ENCODE peak calls at places on chromosomes 6 and 20, in seven cellular contexts. One of them, this sample, is unnamed.

GRCh38 chr20:32606790-32607189 is 21.7 kb upstream of the NOL4L start:
- DNase-seq in dorsolateral prefrontal cortex: no peak
- DNase-seq in lower lobe of right lung: no peak
- DNase-seq in OCI-LY7: no peak
- DNase-seq in AG04450: no peak
- DNase-seq in cardiac muscle cell: no peak
- DNase-seq in fibroblast of lung: no peak
- DNase-seq in this sample: no peak

GRCh38 chr6:408599-409102 is 17.1 kb downstream of the IRF4 start:
- DNase-seq in dorsolateral prefrontal cortex: no peak
- DNase-seq in fibroblast of lung: peak
- DNase-seq in cardiac muscle cell: peak
- DNase-seq in lower lobe of right lung: peak
- DNase-seq in OCI-LY7: peak
- DNase-seq in AG04450: no peak
- DNase-seq in this sample: no peak

GRCh38 chr20:58891686-58892125 is 39.2 kb downstream of the GNAS start:
- DNase-seq in cardiac muscle cell: peak
- DNase-seq in fibroblast of lung: peak
- DNase-seq in AG04450: no peak
- DNase-seq in OCI-LY7: peak
- DNase-seq in lower lobe of right lung: peak
- DNase-seq in dorsolateral prefrontal cortex: no peak
- DNase-seq in this sample: no peak

GRCh38 chr6:170035896-170036295 is 255.0 kb downstream of the DLL1 start:
- DNase-seq in lower lobe of right lung: no peak
- DNase-seq in AG04450: no peak
- DNase-seq in OCI-LY7: no peak
- DNase-seq in fibroblast of lung: no peak
- DNase-seq in dorsolateral prefrontal cortex: peak
- DNase-seq in cardiac muscle cell: no peak
- DNase-seq in this sample: no peak

GRCh38 chr20:24469116-24470030 is at the start of gene SYNDIG1:
- DNase-seq in AG04450: no peak
- DNase-seq in dorsolateral prefrontal cortex: peak
- DNase-seq in cardiac muscle cell: peak
- DNase-seq in lower lobe of right lung: no peak
- DNase-seq in fibroblast of lung: no peak
- DNase-seq in OCI-LY7: no peak
- DNase-seq in this sample: no peak

GRCh38 chr6:166942393-166943168 is 13.8 kb downstream of the RNASET2 start:
- DNase-seq in AG04450: no peak
- DNase-seq in lower lobe of right lung: peak
- DNase-seq in OCI-LY7: no peak
- DNase-seq in fibroblast of lung: peak
- DNase-seq in dorsolateral prefrontal cortex: no peak
- DNase-seq in cardiac muscle cell: no peak
- DNase-seq in this sample: no peak

GRCh38 chr6:45448417-45449389 is 71.0 kb upstream of the SUPT3H start:
- DNase-seq in lower lobe of right lung: no peak
- DNase-seq in AG04450: no peak
- DNase-seq in cardiac muscle cell: no peak
- DNase-seq in dorsolateral prefrontal cortex: no peak
- DNase-seq in OCI-LY7: no peak
- DNase-seq in fibroblast of lung: no peak
- DNase-seq in this sample: no peak

GRCh38 chr20:10671221-10671849 is 2.5 kb downstream of the JAG1 start:
- DNase-seq in dorsolateral prefrontal cortex: peak
- DNase-seq in fibroblast of lung: peak
- DNase-seq in AG04450: peak
- DNase-seq in OCI-LY7: peak
- DNase-seq in lower lobe of right lung: peak
- DNase-seq in cardiac muscle cell: peak
- DNase-seq in this sample: peak

GRCh38 chr6:42787018-42787611 is 5.3 kb downstream of the BICRAL start:
- DNase-seq in AG04450: no peak
- DNase-seq in lower lobe of right lung: no peak
- DNase-seq in cardiac muscle cell: no peak
- DNase-seq in dorsolateral prefrontal cortex: no peak
- DNase-seq in fibroblast of lung: no peak
- DNase-seq in OCI-LY7: no peak
- DNase-seq in this sample: no peak

GRCh38 chr6:36133912-36134311 is 3.6 kb downstream of the MAPK13 start:
- DNase-seq in fibroblast of lung: no peak
- DNase-seq in cardiac muscle cell: no peak
- DNase-seq in AG04450: no peak
- DNase-seq in OCI-LY7: no peak
- DNase-seq in dorsolateral prefrontal cortex: no peak
- DNase-seq in lower lobe of right lung: no peak
- DNase-seq in this sample: no peak

GRCh38 chr6:42963855-42964605 is 3.5 kb downstream of the GNMT start:
- DNase-seq in AG04450: peak
- DNase-seq in dorsolateral prefrontal cortex: no peak
- DNase-seq in OCI-LY7: peak
- DNase-seq in lower lobe of right lung: no peak
- DNase-seq in fibroblast of lung: peak
- DNase-seq in cardiac muscle cell: peak
- DNase-seq in this sample: no peak

GRCh38 chr6:147203311-147204059 is 732 bp upstream of the STXBP5 start:
- DNase-seq in dorsolateral prefrontal cortex: peak
- DNase-seq in AG04450: no peak
- DNase-seq in OCI-LY7: peak
- DNase-seq in lower lobe of right lung: peak
- DNase-seq in cardiac muscle cell: peak
- DNase-seq in fibroblast of lung: peak
- DNase-seq in this sample: peak

GRCh38 chr6:23454090-23454998 is 671.7 kb upstream of the NRSN1 start:
- DNase-seq in cardiac muscle cell: no peak
- DNase-seq in OCI-LY7: no peak
- DNase-seq in fibroblast of lung: peak
- DNase-seq in lower lobe of right lung: no peak
- DNase-seq in dorsolateral prefrontal cortex: no peak
- DNase-seq in AG04450: peak
- DNase-seq in this sample: no peak

GRCh38 chr6:162151050-162151658 is 576.4 kb downstream of the PRKN start:
- DNase-seq in lower lobe of right lung: no peak
- DNase-seq in cardiac muscle cell: no peak
- DNase-seq in OCI-LY7: no peak
- DNase-seq in AG04450: no peak
- DNase-seq in fibroblast of lung: peak
- DNase-seq in dorsolateral prefrontal cortex: no peak
- DNase-seq in this sample: no peak

GRCh38 chr6:84967389-84967788 is 203.0 kb upstream of the TBX18 start:
- DNase-seq in fibroblast of lung: peak
- DNase-seq in OCI-LY7: peak
- DNase-seq in dorsolateral prefrontal cortex: no peak
- DNase-seq in AG04450: peak
- DNase-seq in cardiac muscle cell: peak
- DNase-seq in lower lobe of right lung: no peak
- DNase-seq in this sample: no peak

GRCh38 chr6:40640591-40641293 is 53.6 kb upstream of the LRFN2 start:
- DNase-seq in dorsolateral prefrontal cortex: no peak
- DNase-seq in OCI-LY7: no peak
- DNase-seq in AG04450: no peak
- DNase-seq in cardiac muscle cell: peak
- DNase-seq in fibroblast of lung: no peak
- DNase-seq in lower lobe of right lung: no peak
- DNase-seq in this sample: no peak

GRCh38 chr6:12037803-12038202 is 25.7 kb downstream of the HIVEP1 start:
- DNase-seq in lower lobe of right lung: no peak
- DNase-seq in dorsolateral prefrontal cortex: no peak
- DNase-seq in cardiac muscle cell: no peak
- DNase-seq in fibroblast of lung: no peak
- DNase-seq in AG04450: no peak
- DNase-seq in OCI-LY7: peak
- DNase-seq in this sample: no peak

GRCh38 chr6:132364675-132365074 is 36.6 kb downstream of the MOXD1 start:
- DNase-seq in lower lobe of right lung: no peak
- DNase-seq in AG04450: no peak
- DNase-seq in fibroblast of lung: peak
- DNase-seq in cardiac muscle cell: peak
- DNase-seq in OCI-LY7: no peak
- DNase-seq in dorsolateral prefrontal cortex: no peak
- DNase-seq in this sample: no peak

GRCh38 chr6:44068607-44069296 is 58.5 kb downstream of the MRPL14 start:
- DNase-seq in OCI-LY7: no peak
- DNase-seq in lower lobe of right lung: no peak
- DNase-seq in AG04450: no peak
- DNase-seq in fibroblast of lung: no peak
- DNase-seq in dorsolateral prefrontal cortex: no peak
- DNase-seq in cardiac muscle cell: no peak
- DNase-seq in this sample: no peak

GRCh38 chr20:63365601-63366509 is 4.7 kb upstream of the CHRNA4 start:
- DNase-seq in AG04450: no peak
- DNase-seq in OCI-LY7: no peak
- DNase-seq in fibroblast of lung: no peak
- DNase-seq in lower lobe of right lung: no peak
- DNase-seq in dorsolateral prefrontal cortex: no peak
- DNase-seq in cardiac muscle cell: no peak
- DNase-seq in this sample: no peak

GRCh38 chr6:153392156-153392555 is 261.1 kb upstream of the RGS17 start:
- DNase-seq in cardiac muscle cell: no peak
- DNase-seq in fibroblast of lung: no peak
- DNase-seq in dorsolateral prefrontal cortex: no peak
- DNase-seq in OCI-LY7: no peak
- DNase-seq in lower lobe of right lung: no peak
- DNase-seq in AG04450: no peak
- DNase-seq in this sample: no peak

GRCh38 chr6:136550330-136551071 is at the start of gene MAP7:
- DNase-seq in lower lobe of right lung: peak
- DNase-seq in cardiac muscle cell: peak
- DNase-seq in fibroblast of lung: no peak
- DNase-seq in AG04450: no peak
- DNase-seq in dorsolateral prefrontal cortex: no peak
- DNase-seq in OCI-LY7: no peak
- DNase-seq in this sample: no peak

GRCh38 chr6:128314190-128314589 is 206.2 kb downstream of the PTPRK start:
- DNase-seq in lower lobe of right lung: no peak
- DNase-seq in OCI-LY7: no peak
- DNase-seq in AG04450: no peak
- DNase-seq in dorsolateral prefrontal cortex: no peak
- DNase-seq in cardiac muscle cell: no peak
- DNase-seq in fibroblast of lung: no peak
- DNase-seq in this sample: no peak

GRCh38 chr6:128316258-128316952 is 204.0 kb downstream of the PTPRK start:
- DNase-seq in AG04450: no peak
- DNase-seq in fibroblast of lung: no peak
- DNase-seq in cardiac muscle cell: no peak
- DNase-seq in dorsolateral prefrontal cortex: no peak
- DNase-seq in OCI-LY7: no peak
- DNase-seq in lower lobe of right lung: no peak
- DNase-seq in this sample: no peak

GRCh38 chr6:128323011-128323410 is 197.4 kb downstream of the PTPRK start:
- DNase-seq in cardiac muscle cell: no peak
- DNase-seq in AG04450: no peak
- DNase-seq in lower lobe of right lung: no peak
- DNase-seq in OCI-LY7: no peak
- DNase-seq in dorsolateral prefrontal cortex: no peak
- DNase-seq in fibroblast of lung: no peak
- DNase-seq in this sample: no peak

GRCh38 chr6:128319946-128320345 is 200.5 kb downstream of the PTPRK start:
- DNase-seq in OCI-LY7: no peak
- DNase-seq in fibroblast of lung: peak
- DNase-seq in cardiac muscle cell: no peak
- DNase-seq in lower lobe of right lung: no peak
- DNase-seq in AG04450: no peak
- DNase-seq in dorsolateral prefrontal cortex: no peak
- DNase-seq in this sample: no peak
- TF ChIP-seq CTCF in OCI-LY7: no peak
- TF ChIP-seq CTCF in fibroblast of lung: no peak
- TF ChIP-seq CTCF in cardiac muscle cell: no peak
- TF ChIP-seq CTCF in lower lobe of right lung: no peak
- TF ChIP-seq CTCF in AG04450: no peak
- TF ChIP-seq CTCF in dorsolateral prefrontal cortex: no peak
- TF ChIP-seq CTCF in this sample: no peak

GRCh38 chr6:107656883-107657282 is 167.0 kb downstream of the SOBP start:
- DNase-seq in OCI-LY7: peak
- DNase-seq in dorsolateral prefrontal cortex: no peak
- DNase-seq in lower lobe of right lung: no peak
- DNase-seq in fibroblast of lung: no peak
- DNase-seq in AG04450: no peak
- DNase-seq in cardiac muscle cell: peak
- DNase-seq in this sample: no peak

GRCh38 chr6:107656381-107656780 is 166.5 kb downstream of the SOBP start:
- DNase-seq in AG04450: no peak
- DNase-seq in lower lobe of right lung: no peak
- DNase-seq in fibroblast of lung: peak
- DNase-seq in OCI-LY7: peak
- DNase-seq in cardiac muscle cell: no peak
- DNase-seq in dorsolateral prefrontal cortex: no peak
- DNase-seq in this sample: no peak

GRCh38 chr6:107658920-107659879 is 164.9 kb downstream of the SCML4 start:
- DNase-seq in OCI-LY7: peak
- DNase-seq in dorsolateral prefrontal cortex: no peak
- DNase-seq in AG04450: no peak
- DNase-seq in lower lobe of right lung: no peak
- DNase-seq in fibroblast of lung: peak
- DNase-seq in cardiac muscle cell: no peak
- DNase-seq in this sample: peak

GRCh38 chr6:107657373-107657754 is 166.7 kb downstream of the SCML4 start:
- DNase-seq in dorsolateral prefrontal cortex: no peak
- DNase-seq in AG04450: no peak
- DNase-seq in OCI-LY7: peak
- DNase-seq in cardiac muscle cell: no peak
- DNase-seq in fibroblast of lung: no peak
- DNase-seq in lower lobe of right lung: no peak
- DNase-seq in this sample: no peak

GRCh38 chr6:107657755-107658461 is 166.2 kb downstream of the SCML4 start:
- DNase-seq in OCI-LY7: peak
- DNase-seq in dorsolateral prefrontal cortex: no peak
- DNase-seq in cardiac muscle cell: no peak
- DNase-seq in AG04450: peak
- DNase-seq in lower lobe of right lung: peak
- DNase-seq in fibroblast of lung: peak
- DNase-seq in this sample: peak
- H3K4me3 ChIP-seq in OCI-LY7: peak
- H3K4me3 ChIP-seq in dorsolateral prefrontal cortex: no peak
- H3K4me3 ChIP-seq in cardiac muscle cell: no peak
- H3K4me3 ChIP-seq in AG04450: peak
- H3K4me3 ChIP-seq in lower lobe of right lung: peak
- H3K4me3 ChIP-seq in fibroblast of lung: peak
- H3K4me3 ChIP-seq in this sample: peak

DNA sequence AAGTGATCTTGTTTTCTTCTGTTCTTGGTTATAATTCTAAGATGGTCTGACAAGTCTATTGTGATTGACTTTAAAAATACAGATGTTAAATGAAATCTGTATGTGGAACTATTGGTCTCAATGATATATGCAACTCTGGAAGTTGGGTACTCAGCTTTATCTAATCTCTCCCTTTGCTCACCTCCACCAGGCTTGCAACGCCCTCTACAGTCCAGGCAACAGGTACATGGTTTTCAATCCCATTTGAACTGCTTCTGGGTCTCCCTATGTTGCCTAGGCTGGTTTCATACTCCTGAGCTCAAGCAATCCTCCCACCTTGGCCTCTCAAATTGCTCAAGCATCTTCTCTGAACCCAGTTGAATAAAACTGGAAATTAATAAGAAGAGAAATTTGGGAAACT is 25.6 kb upstream of the HLA-DQB1 start:
- DNase-seq in OCI-LY7: peak
- DNase-seq in dorsolateral prefrontal cortex: no peak
- DNase-seq in lower lobe of right lung: peak
- DNase-seq in fibroblast of lung: no peak
- DNase-seq in AG04450: no peak
- DNase-seq in cardiac muscle cell: peak
- DNase-seq in this sample: peak
- TF ChIP-seq CTCF in OCI-LY7: peak
- TF ChIP-seq CTCF in dorsolateral prefrontal cortex: no peak
- TF ChIP-seq CTCF in lower lobe of right lung: peak
- TF ChIP-seq CTCF in fibroblast of lung: no peak
- TF ChIP-seq CTCF in AG04450: no peak
- TF ChIP-seq CTCF in cardiac muscle cell: no peak
- TF ChIP-seq CTCF in this sample: peak

GRCh38 chr20:3933126-3933684 is 44.0 kb downstream of the PANK2 start:
- DNase-seq in AG04450: no peak
- DNase-seq in fibroblast of lung: no peak
- DNase-seq in cardiac muscle cell: no peak
- DNase-seq in dorsolateral prefrontal cortex: no peak
- DNase-seq in OCI-LY7: no peak
- DNase-seq in lower lobe of right lung: no peak
- DNase-seq in this sample: no peak
- H3K4me3 ChIP-seq in AG04450: no peak
- H3K4me3 ChIP-seq in fibroblast of lung: no peak
- H3K4me3 ChIP-seq in cardiac muscle cell: no peak
- H3K4me3 ChIP-seq in dorsolateral prefrontal cortex: peak
- H3K4me3 ChIP-seq in OCI-LY7: no peak
- H3K4me3 ChIP-seq in lower lobe of right lung: peak
- H3K4me3 ChIP-seq in this sample: no peak